ENCODE peak calls at places on chromosomes 13 and 19, in nine cellular contexts. O, G, E, T, N, H, A, P and J are unnamed samples.

GRCh38 chr13:28138012-28138755 is at the start of gene PAN3:
- DNase-seq in O (peak; percentile 92), G (peak; percentile 94), E (peak; percentile 89), T (peak; percentile 95), N (peak; percentile 78), H (peak; percentile 69), A (peak; percentile 93), P (peak; percentile 81), J (peak; percentile 96)

GRCh38 chr13:99605417-99606321 is 104.4 kb downstream of the TM9SF2 start:
- DNase-seq in O (no peak), G (peak; percentile 70), E (no peak), T (no peak), N (peak; percentile 24), H (no peak), A (peak; percentile 37), P (no peak), J (peak; percentile 84)

GRCh38 chr19:6340493-6341201 is 7.2 kb upstream of the ACER1 start:
- DNase-seq in O (no peak), G (peak; percentile 30), E (no peak), T (no peak), N (peak; percentile 40), H (no peak), A (no peak), P (no peak), J (peak; percentile 64)

GRCh38 chr13:94708031-94708571 is 4.2 kb downstream of the SOX21 start:
- DNase-seq in O (no peak), G (peak; percentile 95), E (no peak), T (no peak), N (no peak), H (no peak), A (no peak), P (no peak), J (peak; percentile 84)

GRCh38 chr19:12195501-12195860 is 32.6 kb downstream of the ZNF136 start:
- DNase-seq in O (no peak), G (no peak), E (no peak), T (no peak), N (no peak), H (no peak), A (no peak), P (no peak), J (no peak)

GRCh38 chr13:73275163-73275562 is 216.4 kb downstream of the KLF5 start:
- DNase-seq in O (no peak), G (no peak), E (no peak), T (no peak), N (no peak), H (no peak), A (no peak), P (no peak), J (no peak)

GRCh38 chr13:95357875-95358274 is 56.6 kb upstream of the ABCC4 start:
- DNase-seq in O (no peak), G (peak; percentile 35), E (no peak), T (no peak), N (no peak), H (no peak), A (no peak), P (no peak), J (no peak)

GRCh38 chr19:290539-291521 is at the start of gene PLPP2:
- DNase-seq in O (peak; percentile 23), G (peak; percentile 51), E (no peak), T (no peak), N (peak; percentile 48), H (no peak), A (no peak), P (no peak), J (peak; percentile 97)

GRCh38 chr19:8116437-8117293 is 32.7 kb downstream of the FBN3 start:
- DNase-seq in O (no peak), G (no peak), E (no peak), T (no peak), N (no peak), H (no peak), A (no peak), P (no peak), J (no peak)

GRCh38 chr13:21749410-21749809 is 78.5 kb downstream of the FGF9 start:
- DNase-seq in O (peak; percentile 27), G (no peak), E (peak; percentile 94), T (no peak), N (no peak), H (no peak), A (no peak), P (no peak), J (no peak)

GRCh38 chr19:29837448-29837961 is 25.7 kb downstream of the CCNE1 start:
- DNase-seq in O (no peak), G (no peak), E (no peak), T (no peak), N (no peak), H (no peak), A (no peak), P (no peak), J (no peak)

GRCh38 chr13:48299591-48299990 is 4.0 kb upstream of the RB1 start:
- DNase-seq in O (no peak), G (no peak), E (no peak), T (no peak), N (no peak), H (no peak), A (no peak), P (no peak), J (no peak)

GRCh38 chr13:72726721-72727416 is 560 bp downstream of the MZT1 start:
- DNase-seq in O (peak; percentile 5), G (peak; percentile 79), E (no peak), T (no peak), N (peak; percentile 52), H (peak; percentile 6), A (peak; percentile 52), P (no peak), J (no peak)

GRCh38 chr13:31199849-31200635 is at the start of gene B3GLCT:
- DNase-seq in O (peak; percentile 69), G (peak; percentile 92), E (peak; percentile 68), T (no peak), N (peak; percentile 85), H (peak; percentile 16), A (peak; percentile 81), P (peak; percentile 51), J (peak; percentile 94)

GRCh38 chr13:72990883-72991282 is 67.9 kb upstream of the KLF5 start:
- DNase-seq in O (peak; percentile 52), G (no peak), E (peak; percentile 2), T (no peak), N (no peak), H (no peak), A (no peak), P (no peak), J (no peak)

GRCh38 chr13:41075485-41075884 is 14.2 kb downstream of the WBP4 start:
- DNase-seq in O (no peak), G (no peak), E (no peak), T (no peak), N (no peak), H (no peak), A (no peak), P (no peak), J (no peak)

GRCh38 chr13:41075034-41075433 is 13.7 kb downstream of the WBP4 start:
- DNase-seq in O (peak; percentile 69), G (peak; percentile 46), E (peak; percentile 49), T (no peak), N (peak; percentile 37), H (no peak), A (no peak), P (no peak), J (no peak)

GRCh38 chr13:41077475-41077874 is 16.2 kb downstream of the WBP4 start:
- DNase-seq in O (no peak), G (no peak), E (no peak), T (no peak), N (no peak), H (no peak), A (no peak), P (no peak), J (no peak)

GRCh38 chr13:41071775-41072174 is 10.5 kb downstream of the WBP4 start:
- DNase-seq in O (no peak), G (no peak), E (no peak), T (no peak), N (no peak), H (no peak), A (no peak), P (no peak), J (no peak)

GRCh38 chr13:41074523-41074922 is 13.2 kb downstream of the WBP4 start:
- DNase-seq in O (no peak), G (no peak), E (no peak), T (no peak), N (no peak), H (no peak), A (no peak), P (no peak), J (no peak)
- H3K36me3 ChIP-seq in O (peaks cover 15% of the 10 kb centered on the region), G (peaks cover 32% of the 10 kb centered on the region), E (peaks cover 38% of the 10 kb centered on the region), T (peaks cover 97% of the 10 kb centered on the region), N (peaks cover 58% of the 10 kb centered on the region), H (peaks cover 13% of the 10 kb centered on the region), A (peaks cover 11% of the 10 kb centered on the region), P (peaks cover 3% of the 10 kb centered on the region), J (peaks cover 83% of the 10 kb centered on the region)

GRCh38 chr19:19169236-19170052 is 619 bp downstream of the MEF2B start:
- DNase-seq in O (no peak), G (no peak), E (no peak), T (no peak), N (no peak), H (no peak), A (no peak), P (no peak), J (no peak)
- H3K27ac ChIP-seq in O (no peak overlapping the region), G (no peak overlapping the region), E (no peak overlapping the region), T (no peak overlapping the region), N (no peak overlapping the region), H (no peak overlapping the region), A (no peak overlapping the region), P (no peak overlapping the region), J (no peak overlapping the region)

DNA sequence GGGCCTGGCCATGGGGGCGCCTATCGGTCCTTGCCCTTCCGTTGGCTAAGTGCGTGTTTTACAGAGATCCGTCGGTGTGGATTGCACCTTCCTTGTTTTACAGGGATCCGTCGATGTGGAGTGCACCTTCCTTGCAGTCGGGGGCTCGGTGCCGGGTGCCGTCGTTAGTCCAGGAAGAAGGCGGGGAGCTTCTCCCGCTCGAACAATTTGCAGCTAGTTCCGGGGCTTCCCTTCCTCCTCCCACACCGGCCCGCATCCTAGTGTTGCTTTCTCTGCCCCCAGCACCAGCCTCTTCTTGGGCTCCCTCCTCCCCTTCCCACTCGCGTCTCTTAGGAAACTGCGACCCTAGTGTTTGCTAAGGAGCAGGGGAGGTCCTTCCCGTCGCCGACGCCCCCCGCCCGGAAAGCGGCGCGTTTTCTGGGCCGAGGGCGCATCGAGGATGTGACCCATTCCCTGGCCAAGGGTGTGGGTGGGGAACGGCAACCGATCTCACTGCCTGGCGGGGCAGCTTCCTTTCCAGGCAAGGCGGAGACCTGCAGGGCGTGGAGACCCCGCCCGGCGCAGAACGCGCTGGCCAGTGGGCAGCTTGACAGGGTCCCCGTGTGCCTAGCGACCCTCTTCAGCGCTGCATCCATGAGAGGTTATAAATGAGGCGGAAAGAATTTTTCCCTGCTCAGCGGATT is 75.7 kb upstream of the ZNF91 start:
- DNase-seq in O (no peak), G (no peak), E (no peak), T (no peak), N (no peak), H (no peak), A (no peak), P (no peak), J (peak; percentile 38)
- H3K4me3 ChIP-seq in O (no peak overlapping the region), G (no peak overlapping the region), E (no peak overlapping the region), T (peak overlapping the region; percentile 24), N (no peak overlapping the region), H (peak overlapping the region; percentile 29), A (no peak overlapping the region), P (peak overlapping the region; percentile 11), J (no peak overlapping the region)

DNA sequence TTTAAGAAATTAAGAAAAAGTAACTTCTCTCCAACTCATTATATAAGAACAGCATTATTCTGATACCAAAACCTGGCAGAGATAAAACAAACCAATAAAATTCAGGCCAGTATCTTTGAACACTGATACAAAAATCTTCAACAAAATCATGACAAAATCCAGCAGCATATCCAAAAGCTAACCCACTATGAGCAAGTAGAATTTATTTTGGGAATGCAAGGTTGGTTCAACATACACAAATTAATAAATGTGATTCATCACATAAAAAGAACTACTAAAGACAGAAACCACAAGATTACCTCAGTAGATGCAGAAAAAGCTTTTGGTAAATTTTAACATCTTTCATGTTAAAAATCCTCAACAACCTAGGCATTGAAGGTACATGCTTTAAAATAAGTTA is 12.3 kb downstream of the ZNF91 start:
- DNase-seq in O (no peak), G (no peak), E (no peak), T (no peak), N (no peak), H (no peak), A (no peak), P (no peak), J (no peak)
- H3K36me3 ChIP-seq in O (no peaks in the 10 kb centered on the region), G (peaks cover 46% of the 10 kb centered on the region), E (peaks cover 42% of the 10 kb centered on the region), T (peaks cover 36% of the 10 kb centered on the region), N (no peaks in the 10 kb centered on the region), H (peaks cover 21% of the 10 kb centered on the region), A (no peaks in the 10 kb centered on the region), P (no peaks in the 10 kb centered on the region), J (peaks cover 90% of the 10 kb centered on the region)